ENCODE peak calls at places on chromosomes 7 and 10, in six cellular contexts. One of them, this sample, is unnamed.
A peak's percentile ranks its signal among the peaks of the same experiment; 100 is the strongest.

GRCh38 chr7:148334441-148334956 is 256.1 kb upstream of the C7orf33 start:
- DNase-seq in HFFc6: no peak
- DNase-seq in kidney epithelial cell: no peak
- DNase-seq in body of pancreas: no peak
- DNase-seq in mesothelial cell of epicardium: no peak
- DNase-seq in fibroblast of pulmonary artery: no peak
- DNase-seq in this sample: no peak

GRCh38 chr7:2863461-2864066 is 19.5 kb upstream of the GNA12 start:
- DNase-seq in kidney epithelial cell: peak; percentile 79
- DNase-seq in mesothelial cell of epicardium: no peak
- DNase-seq in body of pancreas: peak; percentile 53
- DNase-seq in fibroblast of pulmonary artery: peak; percentile 99
- DNase-seq in HFFc6: peak; percentile 92
- DNase-seq in this sample: peak; percentile 98

GRCh38 chr10:60139798-60140566 is 233.6 kb upstream of the CCDC6 start:
- DNase-seq in fibroblast of pulmonary artery: peak; percentile 60
- DNase-seq in mesothelial cell of epicardium: no peak
- DNase-seq in kidney epithelial cell: no peak
- DNase-seq in body of pancreas: no peak
- DNase-seq in HFFc6: peak; percentile 16
- DNase-seq in this sample: peak; percentile 75

GRCh38 chr10:46225597-46225996 is 61.2 kb upstream of the ANTXRL start:
- DNase-seq in HFFc6: no peak
- DNase-seq in mesothelial cell of epicardium: no peak
- DNase-seq in kidney epithelial cell: no peak
- DNase-seq in body of pancreas: no peak
- DNase-seq in fibroblast of pulmonary artery: no peak
- DNase-seq in this sample: no peak

GRCh38 chr10:14876764-14877163 is 1.9 kb upstream of the SUV39H2 start:
- DNase-seq in kidney epithelial cell: no peak
- DNase-seq in mesothelial cell of epicardium: no peak
- DNase-seq in fibroblast of pulmonary artery: no peak
- DNase-seq in body of pancreas: no peak
- DNase-seq in HFFc6: no peak
- DNase-seq in this sample: no peak

GRCh38 chr7:102463841-102464576 is 654 bp downstream of the ALKBH4 start:
- DNase-seq in HFFc6: no peak
- DNase-seq in fibroblast of pulmonary artery: no peak
- DNase-seq in mesothelial cell of epicardium: no peak
- DNase-seq in kidney epithelial cell: no peak
- DNase-seq in body of pancreas: no peak
- DNase-seq in this sample: peak; percentile 40

GRCh38 chr7:137804819-137805218 is 42.0 kb downstream of the DGKI start:
- DNase-seq in body of pancreas: no peak
- DNase-seq in mesothelial cell of epicardium: no peak
- DNase-seq in fibroblast of pulmonary artery: no peak
- DNase-seq in HFFc6: no peak
- DNase-seq in kidney epithelial cell: peak; percentile 9
- DNase-seq in this sample: no peak

GRCh38 chr10:34922138-34922537 is 107.0 kb upstream of the PARD3 start:
- DNase-seq in HFFc6: peak; percentile 43
- DNase-seq in mesothelial cell of epicardium: no peak
- DNase-seq in body of pancreas: no peak
- DNase-seq in kidney epithelial cell: no peak
- DNase-seq in fibroblast of pulmonary artery: no peak
- DNase-seq in this sample: no peak

GRCh38 chr7:130500463-130500862 is 8.6 kb downstream of the MEST start:
- DNase-seq in HFFc6: no peak
- DNase-seq in mesothelial cell of epicardium: no peak
- DNase-seq in kidney epithelial cell: no peak
- DNase-seq in body of pancreas: no peak
- DNase-seq in fibroblast of pulmonary artery: no peak
- DNase-seq in this sample: no peak

GRCh38 chr7:94069154-94069739 is 65.1 kb upstream of the BET1 start:
- DNase-seq in kidney epithelial cell: no peak
- DNase-seq in fibroblast of pulmonary artery: no peak
- DNase-seq in mesothelial cell of epicardium: no peak
- DNase-seq in body of pancreas: no peak
- DNase-seq in HFFc6: no peak
- DNase-seq in this sample: peak; percentile 27

GRCh38 chr7:50531401-50531906 is 33.8 kb downstream of the DDC start:
- DNase-seq in mesothelial cell of epicardium: no peak
- DNase-seq in kidney epithelial cell: peak; percentile 75
- DNase-seq in body of pancreas: peak; percentile 63
- DNase-seq in fibroblast of pulmonary artery: peak; percentile 8
- DNase-seq in HFFc6: no peak
- DNase-seq in this sample: no peak

GRCh38 chr10:93305122-93305521 is 177.0 kb downstream of the MYOF start:
- DNase-seq in kidney epithelial cell: no peak
- DNase-seq in mesothelial cell of epicardium: no peak
- DNase-seq in fibroblast of pulmonary artery: no peak
- DNase-seq in HFFc6: no peak
- DNase-seq in body of pancreas: no peak
- DNase-seq in this sample: no peak

GRCh38 chr7:867001-867405 is 9.4 kb upstream of the GET4 start:
- DNase-seq in fibroblast of pulmonary artery: peak; percentile 51
- DNase-seq in mesothelial cell of epicardium: no peak
- DNase-seq in body of pancreas: no peak
- DNase-seq in kidney epithelial cell: no peak
- DNase-seq in HFFc6: peak; percentile 94
- DNase-seq in this sample: peak; percentile 45

GRCh38 chr10:87578799-87579401 is 74.2 kb downstream of the MINPP1 start:
- DNase-seq in mesothelial cell of epicardium: no peak
- DNase-seq in body of pancreas: no peak
- DNase-seq in kidney epithelial cell: no peak
- DNase-seq in fibroblast of pulmonary artery: peak; percentile 41
- DNase-seq in HFFc6: no peak
- DNase-seq in this sample: peak; percentile 57

GRCh38 chr10:17122052-17122451 is 7.6 kb downstream of the CUBN start:
- DNase-seq in body of pancreas: no peak
- DNase-seq in HFFc6: peak; percentile 25
- DNase-seq in mesothelial cell of epicardium: no peak
- DNase-seq in fibroblast of pulmonary artery: no peak
- DNase-seq in kidney epithelial cell: no peak
- DNase-seq in this sample: no peak

GRCh38 chr7:29384277-29384676 is 179.4 kb upstream of the PRR15 start:
- DNase-seq in HFFc6: no peak
- DNase-seq in body of pancreas: no peak
- DNase-seq in kidney epithelial cell: no peak
- DNase-seq in fibroblast of pulmonary artery: no peak
- DNase-seq in mesothelial cell of epicardium: no peak
- DNase-seq in this sample: no peak

GRCh38 chr7:6576024-6576866 is 1.0 kb upstream of the ZDHHC4 start:
- DNase-seq in fibroblast of pulmonary artery: no peak
- DNase-seq in mesothelial cell of epicardium: no peak
- DNase-seq in body of pancreas: no peak
- DNase-seq in HFFc6: no peak
- DNase-seq in kidney epithelial cell: no peak
- DNase-seq in this sample: no peak

GRCh38 chr7:38169862-38170261 is 8.2 kb upstream of the STARD3NL start:
- DNase-seq in HFFc6: peak; percentile 45
- DNase-seq in fibroblast of pulmonary artery: peak; percentile 49
- DNase-seq in body of pancreas: peak; percentile 11
- DNase-seq in mesothelial cell of epicardium: no peak
- DNase-seq in kidney epithelial cell: peak; percentile 37
- DNase-seq in this sample: peak; percentile 88

GRCh38 chr7:90262438-90262837 is 17.5 kb downstream of the CFAP69 start:
- DNase-seq in HFFc6: peak; percentile 50
- DNase-seq in body of pancreas: no peak
- DNase-seq in kidney epithelial cell: no peak
- DNase-seq in fibroblast of pulmonary artery: peak; percentile 70
- DNase-seq in mesothelial cell of epicardium: no peak
- DNase-seq in this sample: peak; percentile 73

GRCh38 chr7:138257459-138258193 is 181.4 kb downstream of the AKR1D1 start:
- DNase-seq in HFFc6: no peak
- DNase-seq in body of pancreas: peak; percentile 13
- DNase-seq in kidney epithelial cell: no peak
- DNase-seq in fibroblast of pulmonary artery: peak; percentile 99
- DNase-seq in mesothelial cell of epicardium: peak; percentile 53
- DNase-seq in this sample: peak; percentile 89

GRCh38 chr7:86643478-86644281 is at the start of gene GRM3:
- DNase-seq in mesothelial cell of epicardium: peak; percentile 45
- DNase-seq in kidney epithelial cell: no peak
- DNase-seq in fibroblast of pulmonary artery: no peak
- DNase-seq in body of pancreas: peak; percentile 15
- DNase-seq in HFFc6: no peak
- DNase-seq in this sample: no peak

GRCh38 chr7:131197920-131198610 is 129.6 kb upstream of the MKLN1 start:
- DNase-seq in HFFc6: peak; percentile 76
- DNase-seq in mesothelial cell of epicardium: no peak
- DNase-seq in kidney epithelial cell: no peak
- DNase-seq in fibroblast of pulmonary artery: no peak
- DNase-seq in body of pancreas: no peak
- DNase-seq in this sample: peak; percentile 40

DNA sequence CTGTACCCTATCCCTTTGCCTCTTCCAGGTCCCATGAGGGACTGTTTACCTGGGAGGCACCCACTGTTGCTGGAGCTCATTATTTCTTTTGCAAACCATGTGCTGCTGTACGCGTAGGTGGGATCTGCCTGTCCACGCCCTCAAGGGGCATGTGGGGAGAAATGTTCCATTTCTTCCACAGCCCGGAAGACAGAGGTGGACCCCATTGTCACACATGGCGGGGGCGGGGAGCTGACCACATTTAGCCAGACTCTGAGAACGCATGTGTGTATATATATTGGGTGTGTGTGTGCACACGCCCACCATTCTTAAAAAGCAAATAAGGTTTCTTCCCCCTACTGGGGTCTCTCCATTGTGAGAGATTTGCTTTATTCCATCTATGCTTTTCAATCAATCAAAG is 2.0 kb downstream of the PLXNA4 start:
- DNase-seq in kidney epithelial cell: no peak
- DNase-seq in HFFc6: no peak
- DNase-seq in mesothelial cell of epicardium: no peak
- DNase-seq in body of pancreas: no peak
- DNase-seq in fibroblast of pulmonary artery: no peak
- DNase-seq in this sample: no peak
- TF ChIP-seq CTCF in kidney epithelial cell: no peak
- TF ChIP-seq CTCF in HFFc6: no peak
- TF ChIP-seq CTCF in mesothelial cell of epicardium: no peak
- TF ChIP-seq CTCF in body of pancreas: no peak
- TF ChIP-seq CTCF in fibroblast of pulmonary artery: no peak
- TF ChIP-seq CTCF in this sample: no peak

DNA sequence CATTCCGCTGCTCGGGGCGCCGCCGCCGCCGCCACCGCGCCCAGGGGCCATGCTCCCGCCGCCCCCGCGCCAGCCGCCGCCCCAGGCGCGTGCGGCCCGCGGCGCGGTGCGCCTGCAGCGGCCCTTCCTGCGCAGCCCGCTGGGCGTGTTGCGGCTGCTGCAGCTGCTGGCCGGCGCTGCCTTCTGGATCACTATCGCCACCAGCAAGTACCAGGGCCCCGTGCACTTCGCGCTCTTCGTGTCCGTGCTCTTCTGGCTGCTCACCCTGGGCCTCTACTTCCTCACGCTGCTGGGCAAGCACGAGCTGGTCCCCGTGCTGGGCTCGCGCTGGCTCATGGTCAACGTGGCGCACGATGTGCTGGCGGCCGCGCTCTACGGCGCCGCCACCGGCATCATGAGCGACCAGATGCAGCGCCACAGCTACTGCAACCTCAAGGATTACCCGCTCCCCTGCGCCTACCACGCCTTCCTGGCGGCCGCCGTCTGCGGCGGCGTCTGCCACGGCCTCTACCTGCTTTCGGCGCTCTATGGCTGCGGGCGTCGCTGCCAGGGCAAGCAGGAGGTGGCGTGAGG is 384 bp downstream of the MARVELD1 start:
- DNase-seq in HFFc6: peak; percentile 75
- DNase-seq in mesothelial cell of epicardium: peak; percentile 74
- DNase-seq in fibroblast of pulmonary artery: peak; percentile 73
- DNase-seq in body of pancreas: peak; percentile 85
- DNase-seq in kidney epithelial cell: no peak
- DNase-seq in this sample: peak; percentile 76
- TF ChIP-seq CTCF in HFFc6: peak; percentile 62
- TF ChIP-seq CTCF in mesothelial cell of epicardium: no peak
- TF ChIP-seq CTCF in fibroblast of pulmonary artery: peak; percentile 26
- TF ChIP-seq CTCF in body of pancreas: peak; percentile 54
- TF ChIP-seq CTCF in kidney epithelial cell: peak; percentile 26
- TF ChIP-seq CTCF in this sample: peak; percentile 38

GRCh38 chr10:28664369-28664740 is 13.0 kb upstream of the BAMBI start:
- DNase-seq in mesothelial cell of epicardium: no peak
- DNase-seq in HFFc6: peak; percentile 57
- DNase-seq in fibroblast of pulmonary artery: peak; percentile 74
- DNase-seq in kidney epithelial cell: no peak
- DNase-seq in body of pancreas: no peak
- DNase-seq in this sample: peak; percentile 83

GRCh38 chr10:28668363-28669226 is 8.7 kb upstream of the BAMBI start:
- DNase-seq in mesothelial cell of epicardium: peak; percentile 85
- DNase-seq in HFFc6: no peak
- DNase-seq in body of pancreas: peak; percentile 65
- DNase-seq in fibroblast of pulmonary artery: peak; percentile 37
- DNase-seq in kidney epithelial cell: no peak
- DNase-seq in this sample: peak; percentile 61

GRCh38 chr10:28661035-28661434 is 16.3 kb upstream of the BAMBI start:
- DNase-seq in body of pancreas: no peak
- DNase-seq in mesothelial cell of epicardium: no peak
- DNase-seq in HFFc6: peak; percentile 82
- DNase-seq in fibroblast of pulmonary artery: peak; percentile 75
- DNase-seq in kidney epithelial cell: peak; percentile 63
- DNase-seq in this sample: peak; percentile 92

GRCh38 chr10:28666751-28667467 is 10.4 kb upstream of the BAMBI start:
- DNase-seq in body of pancreas: no peak
- DNase-seq in mesothelial cell of epicardium: no peak
- DNase-seq in HFFc6: no peak
- DNase-seq in fibroblast of pulmonary artery: no peak
- DNase-seq in kidney epithelial cell: no peak
- DNase-seq in this sample: no peak

DNA sequence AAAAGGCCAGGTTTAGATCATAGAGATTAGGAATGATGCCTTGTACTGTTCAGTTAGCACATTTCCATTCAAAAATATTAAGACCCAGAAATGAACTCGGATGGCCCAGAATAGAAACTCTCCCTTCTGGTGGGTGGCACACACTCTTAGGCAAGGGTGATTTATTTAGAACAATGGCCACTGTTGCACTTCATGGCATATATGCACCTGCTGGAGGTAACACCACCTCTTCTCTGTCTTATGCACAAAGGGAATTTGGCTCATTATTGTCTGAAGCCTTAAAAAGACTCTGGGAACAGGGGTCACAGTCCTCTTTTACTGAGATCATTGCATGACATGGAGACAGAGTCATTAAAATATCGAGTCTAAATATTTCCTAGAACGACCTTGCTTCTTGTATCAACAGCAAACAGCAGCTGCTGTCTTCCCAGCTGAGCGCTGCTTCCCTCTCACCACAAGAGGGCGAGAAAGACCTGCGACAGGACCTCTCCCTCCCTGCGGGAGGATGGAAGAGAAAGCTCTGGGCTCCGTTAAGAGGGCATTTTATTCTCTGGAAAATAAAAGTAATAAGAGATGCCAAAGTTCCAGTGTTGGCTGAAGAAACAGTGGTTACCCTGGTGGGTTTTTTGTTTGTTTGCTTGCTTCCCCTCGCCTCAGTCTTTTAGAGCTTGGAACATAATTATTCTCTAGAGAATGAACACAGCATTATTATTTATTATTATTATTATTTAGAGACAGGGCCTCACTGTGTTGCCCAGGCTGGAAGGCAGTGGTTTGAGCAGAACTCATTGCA is 13.5 kb upstream of the BAMBI start:
- DNase-seq in body of pancreas: peak; percentile 88
- DNase-seq in HFFc6: peak; percentile 80
- DNase-seq in kidney epithelial cell: no peak
- DNase-seq in mesothelial cell of epicardium: peak; percentile 81
- DNase-seq in fibroblast of pulmonary artery: peak; percentile 90
- DNase-seq in this sample: peak; percentile 96
- TF ChIP-seq CTCF in body of pancreas: peak; percentile 96
- TF ChIP-seq CTCF in HFFc6: peak; percentile 96
- TF ChIP-seq CTCF in kidney epithelial cell: peak; percentile 99
- TF ChIP-seq CTCF in mesothelial cell of epicardium: peak; percentile 82
- TF ChIP-seq CTCF in fibroblast of pulmonary artery: no peak
- TF ChIP-seq CTCF in this sample: peak; percentile 100

GRCh38 chr10:99172130-99172738 is 63.4 kb downstream of the HPSE2 start:
- DNase-seq in HFFc6: peak; percentile 61
- DNase-seq in mesothelial cell of epicardium: peak; percentile 55
- DNase-seq in fibroblast of pulmonary artery: peak; percentile 42
- DNase-seq in body of pancreas: peak; percentile 64
- DNase-seq in kidney epithelial cell: peak; percentile 5
- DNase-seq in this sample: peak; percentile 14
- TF ChIP-seq CTCF in HFFc6: peak; percentile 80
- TF ChIP-seq CTCF in mesothelial cell of epicardium: peak; percentile 44
- TF ChIP-seq CTCF in fibroblast of pulmonary artery: peak; percentile 47
- TF ChIP-seq CTCF in body of pancreas: peak; percentile 52
- TF ChIP-seq CTCF in kidney epithelial cell: peak; percentile 76
- TF ChIP-seq CTCF in this sample: peak; percentile 32